ENCODE peak calls at places on chromosomes 11 and 22, in five cellular contexts. One of them, this sample, is unnamed.
A peak's percentile ranks its signal among the peaks of the same experiment; 100 is the strongest.

GRCh38 chr22:17137226-17137625 is 16.1 kb upstream of the TMEM121B start:
- DNase-seq in gastrocnemius medialis: no peak
- DNase-seq in thoracic aorta: no peak
- DNase-seq in uterus: no peak
- DNase-seq in aorta: peak; percentile 42
- DNase-seq in this sample: no peak

GRCh38 chr11:113896156-113896879 is 8.3 kb upstream of the HTR3B start:
- DNase-seq in aorta: no peak
- DNase-seq in thoracic aorta: no peak
- DNase-seq in gastrocnemius medialis: no peak
- DNase-seq in uterus: peak; percentile 30
- DNase-seq in this sample: no peak

GRCh38 chr11:17610402-17610894 is 63.4 kb downstream of the OTOG start:
- DNase-seq in thoracic aorta: no peak
- DNase-seq in uterus: no peak
- DNase-seq in aorta: peak; percentile 71
- DNase-seq in gastrocnemius medialis: no peak
- DNase-seq in this sample: peak; percentile 50

GRCh38 chr11:78420796-78421209 is 3.2 kb upstream of the GAB2 start:
- DNase-seq in uterus: peak; percentile 94
- DNase-seq in aorta: peak; percentile 91
- DNase-seq in thoracic aorta: peak; percentile 73
- DNase-seq in gastrocnemius medialis: no peak
- DNase-seq in this sample: peak; percentile 58

GRCh38 chr11:59560702-59561469 is 49.5 kb downstream of the OR4D9 start:
- DNase-seq in aorta: peak; percentile 95
- DNase-seq in gastrocnemius medialis: peak; percentile 88
- DNase-seq in thoracic aorta: peak; percentile 57
- DNase-seq in uterus: peak; percentile 91
- DNase-seq in this sample: peak; percentile 87

GRCh38 chr22:46043816-46044717 is 67.1 kb upstream of the WNT7B start:
- DNase-seq in thoracic aorta: no peak
- DNase-seq in uterus: peak; percentile 63
- DNase-seq in aorta: no peak
- DNase-seq in gastrocnemius medialis: no peak
- DNase-seq in this sample: peak; percentile 79

GRCh38 chr11:28730889-28731288 is 622.7 kb downstream of the METTL15 start:
- DNase-seq in uterus: no peak
- DNase-seq in thoracic aorta: no peak
- DNase-seq in gastrocnemius medialis: no peak
- DNase-seq in aorta: no peak
- DNase-seq in this sample: no peak

GRCh38 chr22:37601540-37602442 is 6.8 kb upstream of the GGA1 start:
- DNase-seq in uterus: no peak
- DNase-seq in thoracic aorta: no peak
- DNase-seq in gastrocnemius medialis: no peak
- DNase-seq in aorta: no peak
- DNase-seq in this sample: no peak

GRCh38 chr22:22897036-22897435 is 9.4 kb downstream of the IGLL5 start:
- DNase-seq in gastrocnemius medialis: no peak
- DNase-seq in aorta: no peak
- DNase-seq in thoracic aorta: no peak
- DNase-seq in uterus: no peak
- DNase-seq in this sample: no peak

GRCh38 chr11:60561254-60561653 is 46.1 kb downstream of the MS4A13 start:
- DNase-seq in uterus: no peak
- DNase-seq in gastrocnemius medialis: no peak
- DNase-seq in thoracic aorta: no peak
- DNase-seq in aorta: no peak
- DNase-seq in this sample: no peak
- H3K9me3 ChIP-seq in uterus: no peaks in the 10 kb centered on the region
- H3K9me3 ChIP-seq in gastrocnemius medialis: no peaks in the 10 kb centered on the region
- H3K9me3 ChIP-seq in thoracic aorta: no peaks in the 10 kb centered on the region
- H3K9me3 ChIP-seq in aorta: peaks cover 4% of the 10 kb centered on the region
- H3K9me3 ChIP-seq in this sample: peaks cover 18% of the 10 kb centered on the region

GRCh38 chr22:48504519-48505140 is 1323.0 kb downstream of the BRD1 start:
- DNase-seq in uterus: no peak
- DNase-seq in thoracic aorta: no peak
- DNase-seq in aorta: peak; percentile 52
- DNase-seq in gastrocnemius medialis: no peak
- DNase-seq in this sample: no peak

GRCh38 chr22:48505891-48506290 is 1321.8 kb downstream of the BRD1 start:
- DNase-seq in uterus: no peak
- DNase-seq in gastrocnemius medialis: no peak
- DNase-seq in thoracic aorta: no peak
- DNase-seq in aorta: no peak
- DNase-seq in this sample: no peak

GRCh38 chr22:48507595-48508350 is 1319.9 kb downstream of the BRD1 start:
- DNase-seq in thoracic aorta: no peak
- DNase-seq in gastrocnemius medialis: no peak
- DNase-seq in uterus: no peak
- DNase-seq in aorta: no peak
- DNase-seq in this sample: no peak

GRCh38 chr22:48506506-48507145 is 1321.0 kb downstream of the BRD1 start:
- DNase-seq in uterus: no peak
- DNase-seq in aorta: no peak
- DNase-seq in thoracic aorta: no peak
- DNase-seq in gastrocnemius medialis: no peak
- DNase-seq in this sample: no peak

GRCh38 chr22:48507171-48507570 is 1320.5 kb downstream of the BRD1 start:
- DNase-seq in aorta: no peak
- DNase-seq in uterus: no peak
- DNase-seq in thoracic aorta: no peak
- DNase-seq in gastrocnemius medialis: no peak
- DNase-seq in this sample: no peak
- H3K9me3 ChIP-seq in aorta: no peaks in the 10 kb centered on the region
- H3K9me3 ChIP-seq in uterus: no peaks in the 10 kb centered on the region
- H3K9me3 ChIP-seq in thoracic aorta: no peaks in the 10 kb centered on the region
- H3K9me3 ChIP-seq in gastrocnemius medialis: no peaks in the 10 kb centered on the region
- H3K9me3 ChIP-seq in this sample: no peaks in the 10 kb centered on the region

DNA sequence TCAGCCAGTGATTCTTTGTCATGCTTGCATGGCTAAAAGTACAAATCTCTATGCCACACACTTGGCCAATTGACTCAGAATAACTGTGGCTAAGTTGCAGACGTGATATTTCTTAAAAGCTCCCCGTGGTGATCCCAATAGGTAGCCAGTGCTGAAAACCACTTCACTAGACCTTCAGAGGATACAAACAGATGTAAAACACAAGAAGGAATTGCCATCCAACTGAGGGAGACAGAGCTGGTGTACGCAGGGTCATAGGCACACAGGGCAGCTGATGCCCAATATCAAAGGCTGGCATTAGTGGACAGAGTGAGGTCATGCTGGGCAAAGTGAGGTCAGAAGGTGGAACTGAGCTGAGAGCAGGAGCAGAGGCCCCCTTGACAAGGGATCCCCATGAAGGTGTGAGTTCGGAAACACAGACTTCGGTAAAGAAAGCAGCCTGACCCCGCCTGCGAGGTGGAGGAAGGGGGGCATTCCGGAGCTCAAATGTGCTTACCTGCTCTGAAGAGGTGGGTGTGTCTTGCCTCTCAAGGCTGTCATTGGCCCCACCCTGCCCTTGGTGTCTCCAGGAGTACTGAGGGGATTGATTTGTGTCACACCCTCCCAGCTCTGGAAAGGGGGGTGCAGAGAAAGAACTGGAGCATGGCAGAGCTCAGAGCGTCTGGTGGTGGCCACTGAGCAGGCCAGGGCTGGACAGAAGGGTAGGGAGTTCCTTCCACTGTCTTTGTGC is 344.9 kb upstream of the B3GAT1 start:
- DNase-seq in thoracic aorta: no peak
- DNase-seq in uterus: no peak
- DNase-seq in gastrocnemius medialis: no peak
- DNase-seq in aorta: no peak
- DNase-seq in this sample: no peak
- H3K9me3 ChIP-seq in thoracic aorta: no peaks in the 10 kb centered on the region
- H3K9me3 ChIP-seq in uterus: no peaks in the 10 kb centered on the region
- H3K9me3 ChIP-seq in gastrocnemius medialis: no peaks in the 10 kb centered on the region
- H3K9me3 ChIP-seq in aorta: no peaks in the 10 kb centered on the region
- H3K9me3 ChIP-seq in this sample: no peaks in the 10 kb centered on the region

GRCh38 chr22:19933328-19934241 is 8.0 kb upstream of the COMT start:
- DNase-seq in uterus: no peak
- DNase-seq in gastrocnemius medialis: no peak
- DNase-seq in thoracic aorta: no peak
- DNase-seq in aorta: peak; percentile 42
- DNase-seq in this sample: no peak
- H3K9me3 ChIP-seq in uterus: no peaks in the 10 kb centered on the region
- H3K9me3 ChIP-seq in gastrocnemius medialis: no peaks in the 10 kb centered on the region
- H3K9me3 ChIP-seq in thoracic aorta: no peaks in the 10 kb centered on the region
- H3K9me3 ChIP-seq in aorta: no peaks in the 10 kb centered on the region
- H3K9me3 ChIP-seq in this sample: no peaks in the 10 kb centered on the region

DNA sequence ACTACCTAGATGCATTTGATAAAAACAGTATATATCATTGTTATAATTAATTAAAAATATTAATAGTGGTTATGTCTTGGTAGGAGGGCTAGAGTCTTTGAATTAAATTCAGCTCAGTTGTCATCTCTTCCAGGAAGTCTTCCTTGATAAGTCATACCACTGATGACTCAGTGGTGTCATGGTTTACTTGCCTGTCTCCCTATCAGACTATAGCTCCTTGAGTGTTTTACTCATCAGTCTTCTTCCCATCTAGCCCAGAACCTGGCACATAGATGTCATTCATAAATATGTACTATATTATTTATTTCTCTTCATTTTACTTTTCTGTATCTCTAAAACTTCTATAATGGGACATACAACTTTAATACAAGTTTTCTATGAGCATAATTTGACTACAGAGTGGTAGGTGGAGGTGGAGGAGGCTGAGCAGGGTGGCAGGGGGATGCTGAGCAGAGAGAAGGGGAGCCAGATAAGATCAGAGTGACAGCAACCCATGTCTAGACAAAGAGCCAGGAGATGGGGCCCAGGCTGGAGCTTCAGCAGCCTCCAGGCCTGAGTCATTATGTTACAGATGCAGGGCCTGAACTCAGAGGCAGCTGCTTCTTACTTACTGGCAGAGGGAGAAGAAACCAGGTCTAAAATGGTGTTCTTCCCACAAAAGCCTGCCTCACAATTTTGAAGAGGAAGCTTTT is 82.3 kb upstream of the PHOX2A start:
- DNase-seq in uterus: no peak
- DNase-seq in aorta: no peak
- DNase-seq in thoracic aorta: no peak
- DNase-seq in gastrocnemius medialis: no peak
- DNase-seq in this sample: no peak
- H3K9me3 ChIP-seq in uterus: no peaks in the 10 kb centered on the region
- H3K9me3 ChIP-seq in aorta: no peaks in the 10 kb centered on the region
- H3K9me3 ChIP-seq in thoracic aorta: no peaks in the 10 kb centered on the region
- H3K9me3 ChIP-seq in gastrocnemius medialis: no peaks in the 10 kb centered on the region
- H3K9me3 ChIP-seq in this sample: no peaks in the 10 kb centered on the region

This sample was measured in psoas muscle.